ENCODE peak calls at places on chromosome 10, in five cellular contexts. One of them, this sample, is unnamed.
A peak's percentile ranks its signal among the peaks of the same experiment; 100 is the strongest.

GRCh38 chr10:3118621-3119020 is 51.3 kb downstream of the PFKP start:
- DNase-seq in HepG2: no peak
- DNase-seq in GM12878: no peak
- DNase-seq in NT2/D1: no peak
- DNase-seq in H1: no peak
- DNase-seq in this sample: no peak

GRCh38 chr10:122282253-122282671 is 11.2 kb downstream of the BTBD16 start:
- DNase-seq in HepG2: no peak
- DNase-seq in GM12878: no peak
- DNase-seq in NT2/D1: no peak
- DNase-seq in H1: no peak
- DNase-seq in this sample: no peak

GRCh38 chr10:125782661-125783060 is 7.0 kb upstream of the MMP21 start:
- DNase-seq in HepG2: no peak
- DNase-seq in GM12878: no peak
- DNase-seq in NT2/D1: no peak
- DNase-seq in H1: no peak
- DNase-seq in this sample: no peak

GRCh38 chr10:122659651-122660050 is 40.0 kb downstream of the C10orf120 start:
- DNase-seq in HepG2: no peak
- DNase-seq in GM12878: no peak
- DNase-seq in NT2/D1: no peak
- DNase-seq in H1: no peak
- DNase-seq in this sample: no peak

GRCh38 chr10:104441601-104442000 is 88.0 kb downstream of the CFAP58 start:
- DNase-seq in HepG2: no peak
- DNase-seq in GM12878: no peak
- DNase-seq in NT2/D1: no peak
- DNase-seq in H1: no peak
- DNase-seq in this sample: no peak

GRCh38 chr10:27637601-27638000 is 108.0 kb downstream of the MKX start:
- DNase-seq in HepG2: no peak
- DNase-seq in GM12878: no peak
- DNase-seq in NT2/D1: no peak
- DNase-seq in H1: no peak
- DNase-seq in this sample: no peak

GRCh38 chr10:95260397-95260881 is 30.4 kb downstream of the PDLIM1 start:
- DNase-seq in HepG2: peak; percentile 84
- DNase-seq in GM12878: no peak
- DNase-seq in NT2/D1: no peak
- DNase-seq in H1: peak; percentile 28
- DNase-seq in this sample: no peak

GRCh38 chr10:86260564-86260963 is 106.0 kb downstream of the GRID1 start:
- DNase-seq in HepG2: no peak
- DNase-seq in GM12878: no peak
- DNase-seq in NT2/D1: no peak
- DNase-seq in H1: peak; percentile 22
- DNase-seq in this sample: no peak

GRCh38 chr10:124768791-124769190 is 22.9 kb downstream of the EEF1AKMT2 start:
- DNase-seq in HepG2: no peak
- DNase-seq in GM12878: no peak
- DNase-seq in NT2/D1: no peak
- DNase-seq in H1: no peak
- DNase-seq in this sample: no peak
- TF ChIP-seq SUZ12 in HepG2: no peak
- TF ChIP-seq SUZ12 in GM12878: no peak
- TF ChIP-seq SUZ12 in NT2/D1: no peak
- TF ChIP-seq SUZ12 in H1: no peak
- TF ChIP-seq SUZ12 in this sample: no peak

DNA sequence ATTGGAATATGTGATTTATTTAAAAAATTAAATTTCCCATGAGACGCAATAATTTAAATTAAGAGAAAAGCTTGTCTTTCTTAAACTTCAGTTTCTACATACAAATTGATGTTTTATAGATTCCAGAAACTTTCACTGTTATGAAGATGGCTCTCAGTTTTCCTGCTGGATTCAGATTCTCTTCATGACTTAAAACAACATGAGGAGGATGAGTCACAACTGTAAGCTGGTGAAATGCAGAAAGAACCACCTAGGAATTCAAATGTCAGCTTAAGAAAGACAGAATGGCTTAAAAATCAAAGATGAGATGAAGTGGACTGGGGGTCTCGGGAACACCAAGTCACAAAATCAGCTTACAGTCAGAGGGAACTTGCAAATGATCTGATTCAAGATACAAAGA is 280.0 kb downstream of the KCNMA1 start:
- DNase-seq in HepG2: no peak
- DNase-seq in GM12878: no peak
- DNase-seq in NT2/D1: no peak
- DNase-seq in H1: no peak
- DNase-seq in this sample: no peak
- TF ChIP-seq SUZ12 in HepG2: no peak
- TF ChIP-seq SUZ12 in GM12878: no peak
- TF ChIP-seq SUZ12 in NT2/D1: no peak
- TF ChIP-seq SUZ12 in H1: no peak
- TF ChIP-seq SUZ12 in this sample: no peak

DNA sequence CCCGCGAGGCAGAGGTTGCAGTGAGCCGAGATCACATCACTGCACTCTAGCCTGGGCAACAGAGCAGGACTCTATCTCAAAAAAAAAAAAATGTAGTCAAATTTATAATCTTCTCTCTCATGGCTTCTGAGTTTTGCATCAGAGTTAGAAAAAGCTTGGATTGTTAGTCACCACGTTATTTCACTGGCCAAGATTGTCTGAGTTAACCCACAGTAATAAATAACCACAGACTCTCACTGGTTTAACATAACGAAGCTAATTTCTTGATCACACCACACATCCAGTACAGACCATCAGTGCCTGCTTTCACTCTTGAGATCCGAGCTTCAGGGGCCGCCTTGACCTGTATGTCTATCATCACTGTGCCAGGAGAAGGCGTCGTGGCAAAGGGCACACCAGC is 116.8 kb upstream of the JCAD start:
- DNase-seq in HepG2: no peak
- DNase-seq in GM12878: no peak
- DNase-seq in NT2/D1: no peak
- DNase-seq in H1: no peak
- DNase-seq in this sample: no peak
- TF ChIP-seq SUZ12 in HepG2: no peak
- TF ChIP-seq SUZ12 in GM12878: no peak
- TF ChIP-seq SUZ12 in NT2/D1: no peak
- TF ChIP-seq SUZ12 in H1: no peak
- TF ChIP-seq SUZ12 in this sample: no peak

GRCh38 chr10:62915192-62915591 is 99.0 kb upstream of the EGR2 start:
- DNase-seq in HepG2: no peak
- DNase-seq in GM12878: no peak
- DNase-seq in NT2/D1: no peak
- DNase-seq in H1: no peak
- DNase-seq in this sample: no peak

GRCh38 chr10:62907470-62908212 is 91.5 kb upstream of the EGR2 start:
- DNase-seq in HepG2: no peak
- DNase-seq in GM12878: no peak
- DNase-seq in NT2/D1: no peak
- DNase-seq in H1: no peak
- DNase-seq in this sample: no peak

GRCh38 chr10:62912086-62912485 is 95.9 kb upstream of the EGR2 start:
- DNase-seq in HepG2: no peak
- DNase-seq in GM12878: no peak
- DNase-seq in NT2/D1: no peak
- DNase-seq in H1: no peak
- DNase-seq in this sample: no peak

GRCh38 chr10:62916157-62916603 is 100.0 kb upstream of the EGR2 start:
- DNase-seq in HepG2: no peak
- DNase-seq in GM12878: no peak
- DNase-seq in NT2/D1: no peak
- DNase-seq in H1: no peak
- DNase-seq in this sample: no peak

DNA sequence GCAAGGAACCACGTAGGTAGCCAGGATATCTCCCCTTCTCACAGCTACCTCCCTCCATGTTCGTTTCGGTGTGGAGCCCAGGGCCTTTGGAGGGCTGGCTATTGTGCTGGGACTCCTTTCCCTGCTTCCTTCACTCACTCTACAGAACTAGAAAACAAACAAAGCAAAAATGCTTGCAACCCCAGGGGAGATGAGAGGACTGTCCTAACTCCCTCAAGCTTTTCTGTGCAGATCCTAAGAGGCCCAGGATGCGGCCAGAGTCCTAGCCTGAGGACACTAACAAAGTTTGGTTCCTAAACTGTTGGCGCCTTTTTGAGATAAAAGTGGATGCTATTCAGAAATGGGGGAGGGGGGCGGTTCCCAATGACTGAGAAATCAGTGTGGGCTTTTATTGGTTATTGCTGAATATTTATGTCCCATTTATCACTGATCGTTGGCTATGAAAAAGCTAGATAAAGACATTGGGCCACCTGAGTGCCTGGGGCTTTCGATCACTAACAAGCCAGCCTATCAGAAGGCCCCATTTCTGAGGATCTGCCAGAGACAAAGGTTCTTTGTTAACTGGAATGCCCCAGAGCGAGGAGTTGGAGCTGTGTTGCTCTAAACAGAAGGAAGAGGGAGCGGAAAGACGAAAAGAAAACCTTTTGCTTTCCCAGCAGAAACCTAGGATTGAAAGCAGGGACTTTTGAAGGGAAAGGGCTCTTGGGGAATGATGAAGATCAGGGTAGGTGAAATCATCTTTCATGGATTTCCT is 95.2 kb upstream of the EGR2 start:
- DNase-seq in HepG2: no peak
- DNase-seq in GM12878: no peak
- DNase-seq in NT2/D1: peak; percentile 47
- DNase-seq in H1: no peak
- DNase-seq in this sample: no peak
- TF ChIP-seq SUZ12 in HepG2: no peak
- TF ChIP-seq SUZ12 in GM12878: no peak
- TF ChIP-seq SUZ12 in NT2/D1: no peak
- TF ChIP-seq SUZ12 in H1: no peak
- TF ChIP-seq SUZ12 in this sample: no peak